ENCODE peak calls at places on chromosomes 13 and 19, in eight cellular contexts. One of them, this sample, is unnamed.

GRCh38 chr19:8618751-8619150 is 8.2 kb upstream of the ADAMTS10 start:
- DNase-seq in neuronal stem cell: no peak
- DNase-seq in activated naive CD8-positive, alpha-beta T cell treated with anti-CD3 and anti-CD28 coated beads for 36 hours: no peak
- DNase-seq in stimulated activated CD4-positive, alpha-beta T cell treated with anti-CD3 and anti-CD28 coated beads, Interleukin-4, amount 100 ng/mL, for 1 hour: no peak
- DNase-seq in T-helper 2 cell: no peak
- DNase-seq in left kidney: peak; percentile 46
- DNase-seq in foreskin keratinocyte: no peak
- DNase-seq in KG1: no peak
- DNase-seq in this sample: no peak

GRCh38 chr13:98509271-98510155 is 67.4 kb downstream of the STK24 start:
- DNase-seq in neuronal stem cell: no peak
- DNase-seq in activated naive CD8-positive, alpha-beta T cell treated with anti-CD3 and anti-CD28 coated beads for 36 hours: peak; percentile 41
- DNase-seq in stimulated activated CD4-positive, alpha-beta T cell treated with anti-CD3 and anti-CD28 coated beads, Interleukin-4, amount 100 ng/mL, for 1 hour: peak; percentile 41
- DNase-seq in T-helper 2 cell: no peak
- DNase-seq in left kidney: no peak
- DNase-seq in foreskin keratinocyte: peak; percentile 53
- DNase-seq in KG1: peak; percentile 91
- DNase-seq in this sample: no peak

GRCh38 chr19:42081584-42082258 is 5.8 kb downstream of the ZNF574 start:
- DNase-seq in neuronal stem cell: no peak
- DNase-seq in activated naive CD8-positive, alpha-beta T cell treated with anti-CD3 and anti-CD28 coated beads for 36 hours: no peak
- DNase-seq in stimulated activated CD4-positive, alpha-beta T cell treated with anti-CD3 and anti-CD28 coated beads, Interleukin-4, amount 100 ng/mL, for 1 hour: no peak
- DNase-seq in T-helper 2 cell: no peak
- DNase-seq in left kidney: peak; percentile 32
- DNase-seq in foreskin keratinocyte: no peak
- DNase-seq in KG1: no peak
- DNase-seq in this sample: no peak

GRCh38 chr19:3375221-3376088 is 9.1 kb downstream of the NFIC start:
- DNase-seq in neuronal stem cell: no peak
- DNase-seq in activated naive CD8-positive, alpha-beta T cell treated with anti-CD3 and anti-CD28 coated beads for 36 hours: no peak
- DNase-seq in stimulated activated CD4-positive, alpha-beta T cell treated with anti-CD3 and anti-CD28 coated beads, Interleukin-4, amount 100 ng/mL, for 1 hour: no peak
- DNase-seq in T-helper 2 cell: no peak
- DNase-seq in left kidney: no peak
- DNase-seq in foreskin keratinocyte: no peak
- DNase-seq in KG1: no peak
- DNase-seq in this sample: no peak

GRCh38 chr13:91247768-91248167 is 99.7 kb upstream of the MIR17HG start:
- DNase-seq in neuronal stem cell: peak; percentile 6
- DNase-seq in activated naive CD8-positive, alpha-beta T cell treated with anti-CD3 and anti-CD28 coated beads for 36 hours: no peak
- DNase-seq in stimulated activated CD4-positive, alpha-beta T cell treated with anti-CD3 and anti-CD28 coated beads, Interleukin-4, amount 100 ng/mL, for 1 hour: no peak
- DNase-seq in T-helper 2 cell: no peak
- DNase-seq in left kidney: peak; percentile 14
- DNase-seq in foreskin keratinocyte: no peak
- DNase-seq in KG1: no peak
- DNase-seq in this sample: no peak

GRCh38 chr19:17739121-17739875 is 12.0 kb upstream of the FCHO1 start:
- DNase-seq in neuronal stem cell: no peak
- DNase-seq in activated naive CD8-positive, alpha-beta T cell treated with anti-CD3 and anti-CD28 coated beads for 36 hours: no peak
- DNase-seq in stimulated activated CD4-positive, alpha-beta T cell treated with anti-CD3 and anti-CD28 coated beads, Interleukin-4, amount 100 ng/mL, for 1 hour: no peak
- DNase-seq in T-helper 2 cell: no peak
- DNase-seq in left kidney: peak; percentile 83
- DNase-seq in foreskin keratinocyte: no peak
- DNase-seq in KG1: no peak
- DNase-seq in this sample: no peak

GRCh38 chr13:46844431-46844830 is 47.5 kb upstream of the ESD start:
- DNase-seq in neuronal stem cell: no peak
- DNase-seq in activated naive CD8-positive, alpha-beta T cell treated with anti-CD3 and anti-CD28 coated beads for 36 hours: no peak
- DNase-seq in stimulated activated CD4-positive, alpha-beta T cell treated with anti-CD3 and anti-CD28 coated beads, Interleukin-4, amount 100 ng/mL, for 1 hour: no peak
- DNase-seq in T-helper 2 cell: no peak
- DNase-seq in left kidney: no peak
- DNase-seq in foreskin keratinocyte: peak; percentile 28
- DNase-seq in KG1: no peak
- DNase-seq in this sample: no peak

GRCh38 chr13:113211774-113212173 is 2.4 kb downstream of the CUL4A start:
- DNase-seq in neuronal stem cell: no peak
- DNase-seq in activated naive CD8-positive, alpha-beta T cell treated with anti-CD3 and anti-CD28 coated beads for 36 hours: peak; percentile 23
- DNase-seq in stimulated activated CD4-positive, alpha-beta T cell treated with anti-CD3 and anti-CD28 coated beads, Interleukin-4, amount 100 ng/mL, for 1 hour: peak; percentile 14
- DNase-seq in T-helper 2 cell: no peak
- DNase-seq in left kidney: peak; percentile 57
- DNase-seq in foreskin keratinocyte: no peak
- DNase-seq in KG1: no peak
- DNase-seq in this sample: peak; percentile 46

GRCh38 chr19:12834976-12835757 is 788 bp upstream of the RTBDN start:
- DNase-seq in neuronal stem cell: no peak
- DNase-seq in activated naive CD8-positive, alpha-beta T cell treated with anti-CD3 and anti-CD28 coated beads for 36 hours: peak; percentile 32
- DNase-seq in stimulated activated CD4-positive, alpha-beta T cell treated with anti-CD3 and anti-CD28 coated beads, Interleukin-4, amount 100 ng/mL, for 1 hour: peak; percentile 36
- DNase-seq in T-helper 2 cell: no peak
- DNase-seq in left kidney: peak; percentile 54
- DNase-seq in foreskin keratinocyte: no peak
- DNase-seq in KG1: no peak
- DNase-seq in this sample: no peak

GRCh38 chr13:95783747-95784146 is 106.8 kb downstream of the DNAJC3 start:
- DNase-seq in neuronal stem cell: no peak
- DNase-seq in activated naive CD8-positive, alpha-beta T cell treated with anti-CD3 and anti-CD28 coated beads for 36 hours: no peak
- DNase-seq in stimulated activated CD4-positive, alpha-beta T cell treated with anti-CD3 and anti-CD28 coated beads, Interleukin-4, amount 100 ng/mL, for 1 hour: no peak
- DNase-seq in T-helper 2 cell: no peak
- DNase-seq in left kidney: no peak
- DNase-seq in foreskin keratinocyte: no peak
- DNase-seq in KG1: no peak
- DNase-seq in this sample: no peak

GRCh38 chr19:4370418-4371041 is 27.2 kb downstream of the MPND start:
- DNase-seq in neuronal stem cell: no peak
- DNase-seq in activated naive CD8-positive, alpha-beta T cell treated with anti-CD3 and anti-CD28 coated beads for 36 hours: no peak
- DNase-seq in stimulated activated CD4-positive, alpha-beta T cell treated with anti-CD3 and anti-CD28 coated beads, Interleukin-4, amount 100 ng/mL, for 1 hour: no peak
- DNase-seq in T-helper 2 cell: no peak
- DNase-seq in left kidney: no peak
- DNase-seq in foreskin keratinocyte: no peak
- DNase-seq in KG1: no peak
- DNase-seq in this sample: no peak

This sample was measured in endothelial cell.